ENCODE peak calls at places on chromosome 12, in six cellular contexts. T is HepG2, L is GM12878, N is H1, F is GM12891, U is K562. D is an unnamed sample.

GRCh38 chr12:50353404-50353803 is 43.0 kb downstream of the FAM186A start:
- DNase-seq in T (no peak), L (no peak), N (no peak), F (no peak), U (no peak), D (no peak)

GRCh38 chr12:61513972-61514371 is 746.2 kb upstream of the USP15 start:
- DNase-seq in T (no peak), L (no peak), N (no peak), F (no peak), U (no peak), D (no peak)

GRCh38 chr12:113475451-113476085 is 3.9 kb upstream of the LHX5 start:
- DNase-seq in T (no peak), L (no peak), N (peak), F (peak), U (no peak), D (no peak)

GRCh38 chr12:15443611-15444010 is 121.3 kb downstream of the PTPRO start:
- DNase-seq in T (no peak), L (no peak), N (no peak), F (no peak), U (no peak), D (no peak)

GRCh38 chr12:65464930-65465329 is 186.4 kb downstream of the MSRB3 start:
- DNase-seq in T (no peak), L (no peak), N (no peak), F (no peak), U (no peak), D (no peak)

GRCh38 chr12:116881325-116881866 is at the start of gene HRK:
- DNase-seq in T (no peak), L (no peak), N (peak), F (peak), U (no peak), D (no peak)

GRCh38 chr12:95790912-95791849 is 617 bp upstream of the NTN4 start:
- DNase-seq in T (no peak), L (no peak), N (peak), F (peak), U (no peak), D (peak)

GRCh38 chr12:107328442-107329133 is 235.2 kb upstream of the CRY1 start:
- DNase-seq in T (no peak), L (no peak), N (no peak), F (no peak), U (no peak), D (no peak)

GRCh38 chr12:57046947-57047890 is 2.7 kb downstream of the MYO1A start:
- DNase-seq in T (no peak), L (no peak), N (no peak), F (no peak), U (no peak), D (no peak)

GRCh38 chr12:43776498-43776897 is 17.7 kb downstream of the IRAK4 start:
- DNase-seq in T (peak), L (no peak), N (no peak), F (peak), U (peak), D (no peak)

GRCh38 chr12:47378907-47379306 is 299.1 kb upstream of the AMIGO2 start:
- DNase-seq in T (no peak), L (no peak), N (no peak), F (no peak), U (no peak), D (no peak)

GRCh38 chr12:120536064-120536791 is 2.1 kb downstream of the RNF10 start:
- DNase-seq in T (peak), L (no peak), N (no peak), F (no peak), U (no peak), D (no peak)

GRCh38 chr12:3132636-3133409 is 55.6 kb downstream of the TSPAN9 start:
- DNase-seq in T (no peak), L (no peak), N (peak), F (no peak), U (no peak), D (no peak)

GRCh38 chr12:100128509-100128908 is 14.2 kb downstream of the BLTP3B start:
- DNase-seq in T (peak), L (no peak), N (no peak), F (no peak), U (peak), D (no peak)

GRCh38 chr12:56160160-56160763 is 2.1 kb downstream of the MYL6 start:
- DNase-seq in T (no peak), L (no peak), N (no peak), F (no peak), U (no peak), D (no peak)

GRCh38 chr12:90262261-90262660 is 553.6 kb upstream of the ATP2B1 start:
- DNase-seq in T (no peak), L (no peak), N (no peak), F (no peak), U (no peak), D (no peak)

GRCh38 chr12:65500121-65500846 is 221.8 kb downstream of the MSRB3 start:
- DNase-seq in T (no peak), L (no peak), N (no peak), F (no peak), U (no peak), D (no peak)

GRCh38 chr12:65584041-65584440 is 240.2 kb upstream of the HMGA2 start:
- DNase-seq in T (no peak), L (no peak), N (no peak), F (no peak), U (no peak), D (no peak)

GRCh38 chr12:4287325-4288290 is 14.0 kb downstream of the CCND2 start:
- DNase-seq in T (no peak), L (no peak), N (no peak), F (no peak), U (no peak), D (no peak)
- TF ChIP-seq POLR2A in T (no peak), L (no peak), N (no peak), F (no peak), U (no peak), D (no peak)

DNA sequence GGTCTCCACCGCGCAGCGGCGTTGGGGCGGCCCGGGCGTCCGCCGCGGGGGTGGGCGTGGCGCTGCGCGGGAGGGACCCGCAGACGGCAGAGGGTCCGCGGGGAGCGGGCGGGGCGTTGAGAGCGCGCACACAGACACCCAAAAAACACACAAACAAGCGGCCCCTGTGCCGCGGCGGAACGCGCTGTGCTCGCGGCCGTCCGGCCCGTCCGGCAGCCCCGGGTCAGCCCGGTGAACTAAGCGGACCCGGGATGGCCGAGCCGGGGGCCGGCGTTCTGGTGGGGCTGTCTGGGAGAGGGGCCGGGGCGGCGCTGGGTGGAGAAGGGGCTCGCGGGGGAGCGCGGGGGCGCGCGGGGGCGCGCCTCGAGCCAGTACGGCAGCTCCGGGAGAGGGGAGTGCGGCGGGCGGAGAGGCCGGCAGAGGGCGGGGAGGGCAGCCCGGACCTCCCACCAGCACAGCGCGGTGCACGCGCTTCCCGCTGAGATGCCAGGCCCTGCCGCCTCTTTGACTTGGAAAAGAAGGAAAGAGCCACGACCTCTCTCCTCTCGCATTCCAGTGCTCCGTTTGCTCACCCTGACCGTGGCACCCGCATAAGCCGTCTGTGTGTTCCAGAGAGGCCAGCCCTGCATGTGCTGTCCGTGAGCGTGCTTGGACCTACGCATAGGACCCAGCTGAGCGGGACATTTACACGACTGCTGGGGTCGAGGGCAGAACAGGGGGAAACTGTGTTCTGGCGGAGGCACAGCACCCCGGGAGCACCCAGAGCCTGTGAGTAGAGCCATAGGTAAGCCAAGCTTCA is 10.3 kb downstream of the SLC6A12 start:
- DNase-seq in T (no peak), L (no peak), N (peak), F (no peak), U (peak), D (no peak)
- TF ChIP-seq TAF1 in T (no peak), L (no peak), N (no peak), F (no peak), U (no peak), D (no peak)

GRCh38 chr12:27199638-27200300 is 44.3 kb upstream of the STK38L start:
- DNase-seq in T (no peak), L (no peak), N (no peak), F (no peak), U (no peak), D (no peak)

GRCh38 chr12:27193854-27194544 is 50.1 kb upstream of the STK38L start:
- DNase-seq in T (no peak), L (no peak), N (no peak), F (no peak), U (no peak), D (no peak)

GRCh38 chr12:27194644-27195043 is 49.4 kb upstream of the STK38L start:
- DNase-seq in T (no peak), L (no peak), N (no peak), F (no peak), U (no peak), D (no peak)

GRCh38 chr12:27201169-27201568 is 42.9 kb upstream of the STK38L start:
- DNase-seq in T (no peak), L (no peak), N (no peak), F (no peak), U (no peak), D (no peak)

GRCh38 chr12:27198036-27198435 is 46.0 kb upstream of the STK38L start:
- DNase-seq in T (no peak), L (no peak), N (no peak), F (no peak), U (no peak), D (no peak)
- TF ChIP-seq POLR2AphosphoS5 in T (no peak), L (no peak), N (no peak), F (no peak), U (no peak), D (no peak)

GRCh38 chr12:76083761-76084276 is 666 bp downstream of the NAP1L1 start:
- DNase-seq in T (peak), L (no peak), N (peak), F (peak), U (peak), D (peak)
- TF ChIP-seq POLR2A in T (peak), L (no peak), N (no peak), F (no peak), U (no peak), D (no peak)

GRCh38 chr12:54394281-54394719 is 9.8 kb upstream of the ZNF385A start:
- DNase-seq in T (peak), L (no peak), N (peak), F (no peak), U (peak), D (no peak)
- TF ChIP-seq TAF1 in T (no peak), L (no peak), N (no peak), F (no peak), U (no peak), D (no peak)

DNA sequence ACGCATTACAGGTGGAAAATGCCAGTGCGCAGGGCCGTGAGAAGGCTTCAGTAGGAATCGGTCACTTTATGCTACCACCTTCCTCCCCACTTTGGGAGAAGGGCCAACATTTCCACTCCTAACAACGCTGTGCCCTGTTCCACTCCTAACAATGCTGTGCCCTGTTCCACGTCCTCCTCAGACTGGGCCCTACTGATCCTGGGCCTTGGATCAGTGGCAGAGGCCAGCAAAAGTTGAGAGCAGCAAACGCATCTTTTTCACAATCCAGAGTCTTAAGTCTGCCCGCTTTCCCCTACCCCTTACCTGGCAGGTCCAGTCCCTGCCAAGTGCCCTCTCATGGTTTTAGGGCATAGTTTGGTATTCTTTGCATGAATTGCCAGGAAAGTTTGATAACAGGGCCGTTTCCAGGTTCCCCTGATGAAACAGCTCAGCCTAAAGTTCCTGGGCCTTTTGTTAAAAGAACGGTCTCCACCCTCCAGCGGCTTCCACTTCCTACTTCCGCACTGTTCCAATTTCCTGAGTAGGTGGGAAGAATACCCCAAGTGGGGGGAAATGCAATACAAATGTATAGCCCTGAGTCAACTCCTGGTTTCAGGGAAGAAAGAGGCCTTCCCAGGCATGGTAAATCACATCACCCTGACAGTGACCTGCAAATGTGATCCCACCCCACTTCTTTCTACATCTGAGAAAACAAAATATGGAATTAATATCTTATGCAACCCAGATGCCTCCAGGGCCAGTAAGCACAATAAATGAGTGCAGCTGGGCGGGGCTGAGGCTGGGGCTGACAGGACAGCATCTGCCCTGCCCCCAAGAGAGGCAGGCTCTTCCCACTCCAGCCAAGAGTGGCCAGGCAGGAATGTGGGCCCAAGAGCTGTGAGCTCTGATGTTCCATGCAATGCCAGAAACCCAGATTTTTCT is 15.0 kb downstream of the KCTD10 start:
- DNase-seq in T (peak), L (no peak), N (no peak), F (no peak), U (no peak), D (no peak)
- TF ChIP-seq POLR2AphosphoS5 in T (no peak), L (no peak), N (no peak), F (no peak), U (no peak), D (no peak)